ENCODE peak calls at places on chromosome 7, in nine cellular contexts. One of them, this sample, is unnamed.
A peak's percentile ranks its signal among the peaks of the same experiment; 100 is the strongest.

GRCh38 chr7:7861211-7861633 is 107.4 kb upstream of the GLCCI1 start:
- DNase-seq in H9: no peak
- DNase-seq in adrenal gland: no peak
- DNase-seq in fibroblast of lung: peak; percentile 81
- DNase-seq in sigmoid colon: no peak
- DNase-seq in OCI-LY7: no peak
- DNase-seq in osteoblast: peak; percentile 66
- DNase-seq in mammary epithelial cell: peak; percentile 95
- DNase-seq in Peyer's patch: no peak
- DNase-seq in this sample: no peak

GRCh38 chr7:69237541-69237940 is 360.7 kb upstream of the AUTS2 start:
- DNase-seq in H9: no peak
- DNase-seq in adrenal gland: no peak
- DNase-seq in fibroblast of lung: no peak
- DNase-seq in sigmoid colon: no peak
- DNase-seq in OCI-LY7: no peak
- DNase-seq in osteoblast: no peak
- DNase-seq in mammary epithelial cell: no peak
- DNase-seq in Peyer's patch: no peak
- DNase-seq in this sample: no peak

GRCh38 chr7:5528071-5528814 is 104.6 kb upstream of the TNRC18 start:
- DNase-seq in H9: no peak
- DNase-seq in adrenal gland: peak; percentile 42
- DNase-seq in fibroblast of lung: peak; percentile 51
- DNase-seq in sigmoid colon: peak; percentile 81
- DNase-seq in OCI-LY7: peak; percentile 13
- DNase-seq in osteoblast: peak; percentile 38
- DNase-seq in mammary epithelial cell: peak; percentile 44
- DNase-seq in Peyer's patch: peak; percentile 63
- DNase-seq in this sample: no peak

GRCh38 chr7:29971566-29972314 is 17.9 kb downstream of the SCRN1 start:
- DNase-seq in H9: no peak
- DNase-seq in adrenal gland: no peak
- DNase-seq in fibroblast of lung: no peak
- DNase-seq in sigmoid colon: no peak
- DNase-seq in OCI-LY7: no peak
- DNase-seq in osteoblast: no peak
- DNase-seq in mammary epithelial cell: no peak
- DNase-seq in Peyer's patch: no peak
- DNase-seq in this sample: no peak

GRCh38 chr7:81308643-81309354 is 389.9 kb upstream of the SEMA3C start:
- DNase-seq in H9: no peak
- DNase-seq in adrenal gland: no peak
- DNase-seq in fibroblast of lung: no peak
- DNase-seq in sigmoid colon: no peak
- DNase-seq in OCI-LY7: no peak
- DNase-seq in osteoblast: no peak
- DNase-seq in mammary epithelial cell: no peak
- DNase-seq in Peyer's patch: no peak
- DNase-seq in this sample: no peak

GRCh38 chr7:74371381-74372059 is 82.2 kb upstream of the GTF2IRD1 start:
- DNase-seq in H9: peak; percentile 81
- DNase-seq in adrenal gland: no peak
- DNase-seq in fibroblast of lung: peak; percentile 24
- DNase-seq in sigmoid colon: no peak
- DNase-seq in OCI-LY7: peak; percentile 84
- DNase-seq in osteoblast: no peak
- DNase-seq in mammary epithelial cell: no peak
- DNase-seq in Peyer's patch: no peak
- DNase-seq in this sample: no peak

GRCh38 chr7:141071260-141071854 is 2.5 kb upstream of the TMEM178B start:
- DNase-seq in H9: peak; percentile 86
- DNase-seq in adrenal gland: peak; percentile 71
- DNase-seq in fibroblast of lung: peak; percentile 49
- DNase-seq in sigmoid colon: peak; percentile 72
- DNase-seq in OCI-LY7: peak; percentile 48
- DNase-seq in osteoblast: peak; percentile 80
- DNase-seq in mammary epithelial cell: no peak
- DNase-seq in Peyer's patch: no peak
- DNase-seq in this sample: peak; percentile 59

GRCh38 chr7:102122026-102122425 is 164.6 kb upstream of the SH2B2 start:
- DNase-seq in H9: no peak
- DNase-seq in adrenal gland: no peak
- DNase-seq in fibroblast of lung: peak; percentile 66
- DNase-seq in sigmoid colon: no peak
- DNase-seq in OCI-LY7: peak; percentile 50
- DNase-seq in osteoblast: peak; percentile 83
- DNase-seq in mammary epithelial cell: no peak
- DNase-seq in Peyer's patch: no peak
- DNase-seq in this sample: no peak

GRCh38 chr7:151125835-151126481 is 39.7 kb downstream of the AGAP3 start:
- DNase-seq in H9: no peak
- DNase-seq in adrenal gland: no peak
- DNase-seq in fibroblast of lung: peak; percentile 15
- DNase-seq in sigmoid colon: no peak
- DNase-seq in OCI-LY7: no peak
- DNase-seq in osteoblast: peak; percentile 93
- DNase-seq in mammary epithelial cell: no peak
- DNase-seq in Peyer's patch: peak; percentile 67
- DNase-seq in this sample: no peak

GRCh38 chr7:16590424-16590823 is 55.1 kb downstream of the ANKMY2 start:
- DNase-seq in H9: no peak
- DNase-seq in adrenal gland: no peak
- DNase-seq in fibroblast of lung: no peak
- DNase-seq in sigmoid colon: no peak
- DNase-seq in OCI-LY7: no peak
- DNase-seq in osteoblast: no peak
- DNase-seq in mammary epithelial cell: no peak
- DNase-seq in Peyer's patch: no peak
- DNase-seq in this sample: no peak

GRCh38 chr7:86598721-86599120 is 45.0 kb upstream of the GRM3 start:
- DNase-seq in H9: peak; percentile 31
- DNase-seq in adrenal gland: no peak
- DNase-seq in fibroblast of lung: no peak
- DNase-seq in sigmoid colon: no peak
- DNase-seq in OCI-LY7: no peak
- DNase-seq in osteoblast: no peak
- DNase-seq in mammary epithelial cell: no peak
- DNase-seq in Peyer's patch: no peak
- DNase-seq in this sample: no peak

GRCh38 chr7:1981201-1981877 is 251.4 kb downstream of the MAD1L1 start:
- DNase-seq in H9: no peak
- DNase-seq in adrenal gland: no peak
- DNase-seq in fibroblast of lung: no peak
- DNase-seq in sigmoid colon: no peak
- DNase-seq in OCI-LY7: no peak
- DNase-seq in osteoblast: no peak
- DNase-seq in mammary epithelial cell: no peak
- DNase-seq in Peyer's patch: no peak
- DNase-seq in this sample: peak; percentile 67

GRCh38 chr7:26348987-26349809 is 57.5 kb downstream of the SNX10 start:
- DNase-seq in H9: no peak
- DNase-seq in adrenal gland: no peak
- DNase-seq in fibroblast of lung: no peak
- DNase-seq in sigmoid colon: no peak
- DNase-seq in OCI-LY7: no peak
- DNase-seq in osteoblast: no peak
- DNase-seq in mammary epithelial cell: peak; percentile 22
- DNase-seq in Peyer's patch: no peak
- DNase-seq in this sample: no peak

GRCh38 chr7:69751026-69751425 is 152.8 kb downstream of the AUTS2 start:
- DNase-seq in H9: no peak
- DNase-seq in adrenal gland: no peak
- DNase-seq in fibroblast of lung: no peak
- DNase-seq in sigmoid colon: no peak
- DNase-seq in OCI-LY7: no peak
- DNase-seq in osteoblast: no peak
- DNase-seq in mammary epithelial cell: no peak
- DNase-seq in Peyer's patch: no peak
- DNase-seq in this sample: no peak

GRCh38 chr7:151895008-151895661 is 18.2 kb upstream of the PRKAG2 start:
- DNase-seq in H9: no peak
- DNase-seq in adrenal gland: no peak
- DNase-seq in fibroblast of lung: no peak
- DNase-seq in sigmoid colon: no peak
- DNase-seq in OCI-LY7: no peak
- DNase-seq in osteoblast: peak; percentile 65
- DNase-seq in mammary epithelial cell: peak; percentile 69
- DNase-seq in Peyer's patch: peak; percentile 41
- DNase-seq in this sample: no peak

GRCh38 chr7:90955641-90956207 is 308.5 kb upstream of the FZD1 start:
- DNase-seq in H9: no peak
- DNase-seq in adrenal gland: no peak
- DNase-seq in fibroblast of lung: no peak
- DNase-seq in sigmoid colon: no peak
- DNase-seq in OCI-LY7: no peak
- DNase-seq in osteoblast: no peak
- DNase-seq in mammary epithelial cell: no peak
- DNase-seq in Peyer's patch: no peak
- DNase-seq in this sample: no peak

DNA sequence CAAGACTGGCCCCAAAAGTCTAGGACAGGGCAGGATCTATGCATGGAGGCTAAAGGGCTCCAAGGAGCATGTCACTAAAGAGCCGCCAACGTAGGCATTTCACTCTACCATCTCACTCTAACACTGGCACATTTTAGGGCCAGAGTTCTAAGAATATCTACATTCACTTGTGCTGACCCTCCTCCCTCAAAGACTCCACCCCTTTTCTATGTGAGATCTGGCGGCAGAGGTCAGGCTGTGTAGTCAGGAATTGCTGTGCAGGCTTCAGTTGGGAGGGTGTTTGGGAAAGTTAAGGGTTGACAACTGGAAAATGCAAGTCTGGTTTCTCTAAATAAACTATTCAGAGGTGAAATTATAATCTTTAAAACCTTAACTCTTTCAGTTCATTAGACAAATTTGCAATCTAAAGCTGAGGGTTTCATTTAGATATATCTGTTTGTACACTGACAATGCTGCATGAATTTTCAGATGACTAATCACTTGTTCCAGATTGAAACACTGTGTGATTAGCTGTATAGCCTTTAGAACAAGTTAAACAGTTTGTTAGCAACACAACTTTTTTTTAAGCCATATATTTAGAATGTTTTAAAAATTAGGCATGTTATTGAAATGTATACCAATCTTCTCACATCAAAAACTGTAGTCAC is 18.2 kb downstream of the LMOD2 start:
- DNase-seq in H9: no peak
- DNase-seq in adrenal gland: no peak
- DNase-seq in fibroblast of lung: no peak
- DNase-seq in sigmoid colon: no peak
- DNase-seq in OCI-LY7: no peak
- DNase-seq in osteoblast: no peak
- DNase-seq in mammary epithelial cell: no peak
- DNase-seq in Peyer's patch: no peak
- DNase-seq in this sample: no peak
- H3K27ac ChIP-seq in H9: no peak overlapping the region
- H3K27ac ChIP-seq in adrenal gland: no peak overlapping the region
- H3K27ac ChIP-seq in fibroblast of lung: no peak overlapping the region
- H3K27ac ChIP-seq in sigmoid colon: peak overlapping the region; percentile 8
- H3K27ac ChIP-seq in OCI-LY7: no peak overlapping the region
- H3K27ac ChIP-seq in osteoblast: no peak overlapping the region
- H3K27ac ChIP-seq in mammary epithelial cell: peak overlapping the region; percentile 84
- H3K27ac ChIP-seq in Peyer's patch: no peak overlapping the region
- H3K27ac ChIP-seq in this sample: no peak overlapping the region

DNA sequence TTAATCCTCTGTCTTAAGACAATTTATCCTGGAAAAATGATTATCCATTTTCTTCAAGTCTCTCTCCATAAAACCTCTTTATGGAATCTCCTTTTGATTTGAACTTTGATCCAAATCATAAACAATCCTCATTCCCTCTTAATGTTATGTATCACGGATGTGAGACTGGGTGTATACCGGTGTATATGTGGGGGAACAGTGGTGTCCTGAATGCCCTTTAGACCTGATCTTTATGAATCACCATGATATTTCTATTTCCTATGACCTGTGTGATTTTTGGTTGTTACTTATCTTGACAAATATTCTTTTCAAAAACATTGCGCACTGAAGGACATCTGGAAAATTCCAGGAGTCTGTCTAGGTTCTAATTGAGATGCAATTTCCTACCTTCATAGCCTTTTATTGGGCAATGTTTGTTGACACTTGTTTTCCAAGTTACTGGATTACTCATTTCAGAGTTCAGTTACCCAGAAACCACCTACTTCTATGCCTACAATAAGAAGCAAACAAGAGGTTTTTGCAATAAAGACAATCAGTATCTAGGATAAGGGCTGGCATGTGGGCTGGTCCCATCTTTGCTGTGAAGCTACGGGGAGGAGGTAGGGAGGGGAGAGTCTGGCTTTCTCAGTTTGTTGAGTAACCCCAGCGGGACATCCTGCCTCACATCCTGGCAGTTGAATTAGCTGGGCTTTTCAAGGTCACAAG is 190.4 kb downstream of the CTTNBP2 start:
- DNase-seq in H9: no peak
- DNase-seq in adrenal gland: no peak
- DNase-seq in fibroblast of lung: no peak
- DNase-seq in sigmoid colon: no peak
- DNase-seq in OCI-LY7: no peak
- DNase-seq in osteoblast: no peak
- DNase-seq in mammary epithelial cell: peak; percentile 48
- DNase-seq in Peyer's patch: peak; percentile 53
- DNase-seq in this sample: no peak
- H3K4me1 ChIP-seq in H9: peaks cover 3% of the 10 kb centered on the region
- H3K4me1 ChIP-seq in adrenal gland: no peaks in the 10 kb centered on the region
- H3K4me1 ChIP-seq in fibroblast of lung: no peaks in the 10 kb centered on the region
- H3K4me1 ChIP-seq in sigmoid colon: no peaks in the 10 kb centered on the region
- H3K4me1 ChIP-seq in OCI-LY7: no peaks in the 10 kb centered on the region
- H3K4me1 ChIP-seq in osteoblast: no peaks in the 10 kb centered on the region
- H3K4me1 ChIP-seq in mammary epithelial cell: no peaks in the 10 kb centered on the region
- H3K4me1 ChIP-seq in Peyer's patch: no peaks in the 10 kb centered on the region
- H3K4me1 ChIP-seq in this sample: no peaks in the 10 kb centered on the region

GRCh38 chr7:3200504-3200903 is 100.5 kb upstream of the SDK1 start:
- DNase-seq in H9: peak; percentile 83
- DNase-seq in adrenal gland: no peak
- DNase-seq in fibroblast of lung: peak; percentile 71
- DNase-seq in sigmoid colon: peak; percentile 43
- DNase-seq in OCI-LY7: peak; percentile 43
- DNase-seq in osteoblast: no peak
- DNase-seq in mammary epithelial cell: peak; percentile 23
- DNase-seq in Peyer's patch: no peak
- DNase-seq in this sample: no peak
- TF ChIP-seq CTCF in H9: peak; percentile 90
- TF ChIP-seq CTCF in adrenal gland: no peak
- TF ChIP-seq CTCF in fibroblast of lung: peak; percentile 76
- TF ChIP-seq CTCF in sigmoid colon: no peak
- TF ChIP-seq CTCF in OCI-LY7: peak; percentile 78
- TF ChIP-seq CTCF in osteoblast: peak; percentile 46
- TF ChIP-seq CTCF in mammary epithelial cell: no peak
- TF ChIP-seq CTCF in Peyer's patch: peak; percentile 42
- TF ChIP-seq CTCF in this sample: no peak

DNA sequence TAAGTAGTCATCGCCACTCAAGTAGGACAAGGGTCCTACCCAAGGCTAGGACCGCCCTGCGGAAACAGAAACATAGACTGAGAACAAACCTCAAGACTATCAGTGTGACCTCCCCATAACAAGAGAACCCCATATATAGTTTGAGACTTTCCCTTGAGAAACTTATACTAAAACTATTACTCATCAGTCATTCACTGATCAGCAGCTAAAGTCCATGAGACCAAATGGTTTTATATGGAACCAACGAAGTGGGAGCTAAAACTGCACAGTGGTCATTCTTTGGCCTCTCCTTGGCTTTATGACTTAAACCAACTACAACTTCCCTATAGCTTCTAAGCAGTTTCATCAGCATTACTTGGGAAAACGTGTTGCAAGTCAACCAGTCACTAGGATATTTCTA is 13.7 kb upstream of the ZSCAN21 start:
- DNase-seq in H9: no peak
- DNase-seq in adrenal gland: no peak
- DNase-seq in fibroblast of lung: no peak
- DNase-seq in sigmoid colon: no peak
- DNase-seq in OCI-LY7: no peak
- DNase-seq in osteoblast: peak; percentile 73
- DNase-seq in mammary epithelial cell: no peak
- DNase-seq in Peyer's patch: no peak
- DNase-seq in this sample: no peak
- H3K27ac ChIP-seq in H9: no peak overlapping the region
- H3K27ac ChIP-seq in adrenal gland: peak overlapping the region; percentile 68
- H3K27ac ChIP-seq in fibroblast of lung: peak overlapping the region; percentile 61
- H3K27ac ChIP-seq in sigmoid colon: no peak overlapping the region
- H3K27ac ChIP-seq in OCI-LY7: no peak overlapping the region
- H3K27ac ChIP-seq in osteoblast: peak overlapping the region; percentile 90
- H3K27ac ChIP-seq in mammary epithelial cell: no peak overlapping the region
- H3K27ac ChIP-seq in Peyer's patch: peak overlapping the region; percentile 8
- H3K27ac ChIP-seq in this sample: no peak overlapping the region